ENCODE peak calls at places on chromosomes 16 and 17, in five cellular contexts. N is AML-193; J is stimulated activated naive B cell treated with anti-CD40 and anti-IgM and Interleukin-4, amounts not matched to agents 10 μg/mL and 1 μg/mL and 100 μg/mL, for 72 hours; C is CD8-positive, alpha-beta memory T cell; K is amniotic stem cell. L is an unnamed sample.

GRCh38 chr17:47257651-47258339 is 4.2 kb downstream of the ITGB3 start:
- DNase-seq in N (no peak), J (no peak), C (no peak), K (peak; percentile 17), L (no peak)

GRCh38 chr16:1058216-1058615 is 14.3 kb upstream of the SSTR5 start:
- DNase-seq in N (no peak), J (no peak), C (no peak), K (no peak), L (no peak)

GRCh38 chr17:40191237-40192208 is 14.3 kb downstream of the RAPGEFL1 start:
- DNase-seq in N (peak; percentile 66), J (peak; percentile 62), C (peak; percentile 75), K (peak; percentile 58), L (peak; percentile 30)

GRCh38 chr16:12207939-12208338 is 231.4 kb downstream of the SNX29 start:
- DNase-seq in N (no peak), J (no peak), C (no peak), K (no peak), L (no peak)

GRCh38 chr16:54540525-54541180 is 254.1 kb upstream of the IRX3 start:
- DNase-seq in N (no peak), J (no peak), C (no peak), K (no peak), L (peak; percentile 42)

GRCh38 chr17:42928714-42929496 is 28.3 kb downstream of the G6PC1 start:
- DNase-seq in N (peak; percentile 94), J (peak; percentile 54), C (no peak), K (peak; percentile 60), L (peak; percentile 16)

GRCh38 chr16:77816293-77816692 is 27.9 kb downstream of the VAT1L start:
- DNase-seq in N (no peak), J (no peak), C (no peak), K (no peak), L (peak; percentile 69)

GRCh38 chr17:33922971-33923370 is 332.1 kb upstream of the CCL2 start:
- DNase-seq in N (no peak), J (no peak), C (no peak), K (no peak), L (no peak)

GRCh38 chr16:79083879-79084278 is 516.7 kb downstream of the MAF start:
- DNase-seq in N (no peak), J (no peak), C (no peak), K (no peak), L (no peak)

GRCh38 chr16:27400751-27401620 is 988 bp upstream of the IL21R start:
- DNase-seq in N (peak; percentile 28), J (no peak), C (no peak), K (no peak), L (no peak)

GRCh38 chr16:58035356-58036170 is 10.0 kb downstream of the MMP15 start:
- DNase-seq in N (no peak), J (no peak), C (no peak), K (no peak), L (no peak)

GRCh38 chr16:24139282-24139681 is 116.9 kb upstream of the CACNG3 start:
- DNase-seq in N (no peak), J (no peak), C (no peak), K (no peak), L (no peak)

GRCh38 chr16:8099586-8099985 is 490.7 kb downstream of the TMEM114 start:
- DNase-seq in N (no peak), J (no peak), C (no peak), K (no peak), L (no peak)

GRCh38 chr16:51971184-51971583 is 575.8 kb downstream of the TOX3 start:
- DNase-seq in N (peak; percentile 1), J (no peak), C (no peak), K (no peak), L (no peak)

GRCh38 chr17:20263595-20263994 is 203.7 kb downstream of the LGALS9B start:
- DNase-seq in N (no peak), J (no peak), C (no peak), K (no peak), L (no peak)

GRCh38 chr16:46736695-46737094 is 11.4 kb downstream of the MYLK3 start:
- DNase-seq in N (no peak), J (no peak), C (no peak), K (no peak), L (no peak)

GRCh38 chr17:41895617-41896016 is 23.1 kb downstream of the ACLY start:
- DNase-seq in N (no peak), J (no peak), C (no peak), K (no peak), L (no peak)

GRCh38 chr17:3803308-3803640 is 2.3 kb upstream of the ITGAE start:
- DNase-seq in N (peak; percentile 30), J (no peak), C (no peak), K (no peak), L (no peak)

GRCh38 chr17:80703109-80703508 is 158.5 kb downstream of the RPTOR start:
- DNase-seq in N (no peak), J (no peak), C (no peak), K (no peak), L (no peak)

GRCh38 chr16:69112285-69113129 is 7.1 kb downstream of the HAS3 start:
- DNase-seq in N (peak; percentile 15), J (no peak), C (peak; percentile 54), K (no peak), L (peak; percentile 5)

GRCh38 chr17:56171186-56171959 is 18.1 kb downstream of the ANKFN1 start:
- DNase-seq in N (no peak), J (no peak), C (no peak), K (no peak), L (no peak)

GRCh38 chr17:63578027-63578768 is 22.5 kb upstream of the TACO1 start:
- DNase-seq in N (no peak), J (no peak), C (no peak), K (no peak), L (no peak)

GRCh38 chr16:54285414-54286066 is 1.0 kb downstream of the IRX3 start:
- DNase-seq in N (no peak), J (no peak), C (no peak), K (no peak), L (peak; percentile 29)

GRCh38 chr17:60249517-60249826 is 99.7 kb downstream of the CA4 start:
- DNase-seq in N (no peak), J (no peak), C (no peak), K (no peak), L (no peak)

GRCh38 chr16:31356566-31357323 is 1.8 kb downstream of the ITGAX start:
- DNase-seq in N (no peak), J (no peak), C (no peak), K (no peak), L (no peak)

GRCh38 chr16:75219838-75220237 is 1.1 kb downstream of the CTRB1 start:
- DNase-seq in N (no peak), J (no peak), C (no peak), K (no peak), L (no peak)

GRCh38 chr17:31535581-31535981 is 144.1 kb downstream of the RAB11FIP4 start:
- DNase-seq in N (no peak), J (peak; percentile 72), C (no peak), K (no peak), L (no peak)

GRCh38 chr17:63930951-63931575 is 1.1 kb downstream of the CD79B start:
- DNase-seq in N (no peak), J (peak; percentile 63), C (peak; percentile 74), K (no peak), L (no peak)

GRCh38 chr16:68235105-68235881 is 634 bp downstream of the ESRP2 start:
- DNase-seq in N (no peak), J (no peak), C (peak; percentile 58), K (no peak), L (no peak)

GRCh38 chr16:70738083-70738977 is 52.5 kb upstream of the MTSS2 start:
- DNase-seq in N (peak; percentile 0), J (no peak), C (no peak), K (peak; percentile 31), L (no peak)

GRCh38 chr16:24074574-24074973 is 181.6 kb upstream of the CACNG3 start:
- DNase-seq in N (no peak), J (no peak), C (no peak), K (no peak), L (no peak)

GRCh38 chr17:78330570-78331224 is 29.2 kb downstream of the SOCS3 start:
- DNase-seq in N (no peak), J (no peak), C (no peak), K (no peak), L (no peak)

GRCh38 chr17:7626956-7627249 is 718 bp downstream of the SAT2 start:
- DNase-seq in N (no peak), J (no peak), C (no peak), K (no peak), L (no peak)

L was measured in DMS153.